ENCODE peak calls at places on chromosomes 2 and 18, in eight cellular contexts. A is right cardiac atrium, V is ovary, P is neuronal stem cell, I is tibial artery, Y is heart right ventricle, W is NT2/D1, T is suprapubic skin. S is an unnamed sample.

GRCh38 chr2:222693837-222694236 is 22.4 kb downstream of the MOGAT1 start:
- DNase-seq in Y (no peak), V (no peak), W (peak; percentile 36), P (no peak), T (no peak), I (no peak), A (no peak), S (no peak)

GRCh38 chr2:233413046-233413445 is 58.8 kb downstream of the DGKD start:
- DNase-seq in A (no peak), V (no peak), T (peak; percentile 24), I (peak; percentile 53), P (no peak), W (no peak), Y (no peak), S (no peak)

GRCh38 chr2:159032156-159032555 is 63.7 kb downstream of the TANC1 start:
- DNase-seq in W (no peak), I (no peak), V (no peak), A (no peak), P (no peak), Y (no peak), T (no peak), S (no peak)

GRCh38 chr18:69817335-69817935 is 130.2 kb downstream of the CD226 start:
- DNase-seq in I (no peak), P (no peak), V (no peak), T (no peak), W (no peak), Y (no peak), A (no peak), S (no peak)

GRCh38 chr2:172995323-172996244 is 80.1 kb upstream of the MAP3K20 start:
- DNase-seq in V (peak; percentile 32), I (no peak), Y (peak; percentile 16), P (no peak), T (no peak), A (peak; percentile 62), W (no peak), S (peak; percentile 19)

GRCh38 chr2:181790716-181791649 is 100.5 kb upstream of the ITPRID2 start:
- DNase-seq in T (no peak), P (no peak), V (no peak), W (no peak), Y (no peak), A (no peak), I (no peak), S (no peak)

GRCh38 chr2:187299122-187299906 is 148.7 kb downstream of the CALCRL start:
- DNase-seq in W (no peak), I (no peak), P (no peak), V (no peak), Y (no peak), A (no peak), T (no peak), S (no peak)

GRCh38 chr18:60445341-60445740 is 72.8 kb upstream of the MC4R start:
- DNase-seq in Y (no peak), I (no peak), W (no peak), P (no peak), A (no peak), T (no peak), V (no peak), S (no peak)

GRCh38 chr2:147792966-147793617 is 51.7 kb upstream of the ACVR2A start:
- DNase-seq in Y (no peak), A (no peak), V (no peak), W (no peak), I (no peak), P (no peak), T (no peak), S (no peak)

GRCh38 chr2:98348066-98348561 is 1.9 kb downstream of the CNGA3 start:
- DNase-seq in V (no peak), W (no peak), T (no peak), A (no peak), I (no peak), Y (no peak), P (peak; percentile 30), S (no peak)

GRCh38 chr2:109349555-109350430 is 220.8 kb downstream of the SH3RF3 start:
- DNase-seq in V (no peak), Y (no peak), W (no peak), T (no peak), A (peak; percentile 31), I (no peak), P (no peak), S (no peak)

GRCh38 chr2:46818141-46818552 is 97.5 kb downstream of the MCFD2 start:
- DNase-seq in P (no peak), A (peak; percentile 97), T (peak; percentile 92), I (peak; percentile 97), W (no peak), Y (peak; percentile 87), V (peak; percentile 39), S (peak; percentile 94)

GRCh38 chr2:150811259-150811912 is 323.9 kb upstream of the RND3 start:
- DNase-seq in V (no peak), I (no peak), T (no peak), A (peak; percentile 44), Y (no peak), W (no peak), P (no peak), S (no peak)

GRCh38 chr18:8661754-8662573 is 43.4 kb upstream of the MTCL1 start:
- DNase-seq in P (peak; percentile 56), V (no peak), A (no peak), W (peak; percentile 75), T (no peak), I (no peak), Y (no peak), S (no peak)

GRCh38 chr2:24613154-24613814 is 122.2 kb downstream of the NCOA1 start:
- DNase-seq in A (no peak), V (no peak), W (peak; percentile 61), T (no peak), I (no peak), P (peak; percentile 18), Y (no peak), S (peak; percentile 49)

GRCh38 chr2:88188741-88189140 is 18.6 kb downstream of the THNSL2 start:
- DNase-seq in V (no peak), W (no peak), I (no peak), Y (no peak), A (no peak), T (no peak), P (no peak), S (no peak)

GRCh38 chr2:186641807-186642321 is 52.0 kb upstream of the FAM171B start:
- DNase-seq in P (peak; percentile 17), V (peak; percentile 23), A (no peak), T (no peak), I (no peak), W (peak; percentile 6), Y (no peak), S (no peak)

GRCh38 chr2:42967959-42968674 is 175.7 kb upstream of the HAAO start:
- DNase-seq in Y (peak; percentile 64), P (no peak), I (peak; percentile 88), A (peak; percentile 88), T (peak; percentile 90), W (no peak), V (peak; percentile 53), S (peak; percentile 89)

GRCh38 chr18:13576598-13576997 is 149.8 kb downstream of the FAM210A start:
- DNase-seq in Y (no peak), T (no peak), W (no peak), I (no peak), V (no peak), A (no peak), P (no peak), S (no peak)

GRCh38 chr2:98576666-98577312 is 31.5 kb downstream of the COA5 start:
- DNase-seq in A (no peak), I (no peak), T (no peak), Y (no peak), V (no peak), P (no peak), W (no peak), S (no peak)

GRCh38 chr18:48583568-48583967 is 44.7 kb downstream of the CTIF start:
- DNase-seq in A (no peak), T (no peak), I (no peak), Y (no peak), W (no peak), V (no peak), P (no peak), S (no peak)

GRCh38 chr18:29840101-29840500 is 1202.4 kb downstream of the DSC3 start:
- DNase-seq in T (no peak), V (no peak), W (no peak), P (no peak), Y (no peak), A (no peak), I (no peak), S (no peak)

GRCh38 chr2:146370821-146371220 is 1474.0 kb upstream of the ACVR2A start:
- DNase-seq in V (no peak), T (no peak), Y (no peak), I (no peak), W (no peak), P (no peak), A (no peak), S (no peak)

GRCh38 chr2:1602359-1603010 is 141.8 kb downstream of the PXDN start:
- DNase-seq in Y (no peak), A (no peak), T (no peak), I (no peak), W (no peak), V (no peak), P (no peak), S (no peak)

GRCh38 chr2:72917875-72918660 is 749 bp downstream of the EMX1 start:
- DNase-seq in P (no peak), Y (no peak), V (no peak), W (no peak), A (no peak), T (no peak), I (peak; percentile 61), S (no peak)
- H3K4me3 ChIP-seq in P (peak overlapping the region; percentile 76), Y (peak overlapping the region; percentile 38), V (peak overlapping the region; percentile 29), W (peak overlapping the region; percentile 18), A (peak overlapping the region; percentile 54), T (peak overlapping the region; percentile 55), I (peak overlapping the region; percentile 31), S (peak overlapping the region; percentile 66)

GRCh38 chr2:160418853-160419252 is 74.8 kb downstream of the RBMS1 start:
- DNase-seq in I (no peak), V (no peak), T (no peak), A (no peak), P (no peak), W (no peak), Y (no peak), S (no peak)
- H3K4me1 ChIP-seq in I (peaks cover 61% of the 10 kb centered on the region), V (peaks cover 8% of the 10 kb centered on the region), T (peaks cover 24% of the 10 kb centered on the region), A (peaks cover 7% of the 10 kb centered on the region), P (peaks cover 10% of the 10 kb centered on the region), W (no peaks in the 10 kb centered on the region), Y (peaks cover 44% of the 10 kb centered on the region), S (peaks cover 29% of the 10 kb centered on the region)

GRCh38 chr2:164842624-164842966 is 972 bp upstream of the COBLL1 start:
- DNase-seq in P (no peak), W (no peak), Y (no peak), A (no peak), T (no peak), V (no peak), I (no peak), S (no peak)
- H3K4me3 ChIP-seq in P (no peak overlapping the region), W (no peak overlapping the region), Y (peak overlapping the region; percentile 96), A (peak overlapping the region; percentile 91), T (peak overlapping the region; percentile 96), V (no peak overlapping the region), I (peak overlapping the region; percentile 96), S (peak overlapping the region; percentile 90)

DNA sequence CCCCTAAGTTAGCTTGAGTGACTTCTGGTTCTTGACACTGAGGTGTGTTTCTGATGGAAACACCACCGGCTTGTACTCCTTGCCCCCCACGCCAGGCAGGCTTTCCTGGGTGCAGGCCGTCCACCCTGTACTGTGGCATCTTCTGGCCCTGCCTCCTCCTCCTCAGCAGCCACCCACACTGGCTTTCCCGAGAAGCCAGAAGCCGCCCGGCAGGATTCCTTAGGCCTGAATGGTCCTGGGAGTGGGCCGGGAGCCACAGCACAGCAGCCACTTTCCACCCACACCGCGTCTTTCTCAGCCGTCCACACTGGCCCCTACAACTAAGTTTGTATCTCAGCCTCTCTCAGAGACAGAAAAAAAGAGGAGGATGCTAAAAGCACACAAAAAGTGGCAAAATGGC is 2.1 kb upstream of the HSBP1L1 start:
- DNase-seq in T (no peak), A (peak; percentile 37), V (no peak), P (no peak), Y (no peak), I (no peak), W (no peak), S (no peak)
- H3K4me1 ChIP-seq in T (peaks cover 49% of the 10 kb centered on the region), A (peaks cover 3% of the 10 kb centered on the region), V (peaks cover 4% of the 10 kb centered on the region), P (peaks cover 6% of the 10 kb centered on the region), Y (peaks cover 13% of the 10 kb centered on the region), I (peaks cover 14% of the 10 kb centered on the region), W (peaks cover 30% of the 10 kb centered on the region), S (peaks cover 8% of the 10 kb centered on the region)

S was measured in psoas muscle.